ENCODE peak calls at places on chromosomes 7 and 10, in nine cellular contexts. L is neural progenitor cell; Y is BJ; R is CD8-positive, alpha-beta T cell; B is HFF-Myc; Z is GM23338; D is astrocyte of the cerebellum; C is AG04450; V is adrenal gland. T is an unnamed sample.
A peak's percentile ranks its signal among the peaks of the same experiment; 100 is the strongest.

GRCh38 chr10:80454526-80455460 is 683 bp downstream of the TSPAN14 start:
- DNase-seq in R (no peak), Y (no peak), Z (peak; percentile 59), C (no peak), B (no peak), V (peak; percentile 46), L (peak; percentile 56), D (no peak), T (peak; percentile 62)

GRCh38 chr10:23493711-23494110 is 54.8 kb downstream of the OTUD1 start:
- DNase-seq in C (no peak), D (no peak), R (no peak), Y (no peak), V (no peak), Z (no peak), L (no peak), B (no peak), T (no peak)

GRCh38 chr10:130491011-130491697 is 355.0 kb downstream of the GLRX3 start:
- DNase-seq in D (no peak), B (no peak), R (no peak), L (no peak), V (no peak), Y (no peak), Z (no peak), C (no peak), T (no peak)

GRCh38 chr10:49484501-49485230 is 54.3 kb downstream of the ERCC6 start:
- DNase-seq in L (no peak), R (no peak), Z (no peak), Y (no peak), D (no peak), B (no peak), V (no peak), C (peak; percentile 13), T (no peak)

GRCh38 chr10:71396084-71396713 is 521 bp upstream of the CDH23 start:
- DNase-seq in V (peak; percentile 26), D (peak; percentile 3), Z (peak; percentile 91), L (peak; percentile 93), C (no peak), Y (no peak), R (no peak), B (no peak), T (peak; percentile 30)

GRCh38 chr10:6053816-6054581 is 8.2 kb downstream of the IL2RA start:
- DNase-seq in D (no peak), V (peak; percentile 34), B (no peak), C (no peak), Y (no peak), Z (no peak), L (no peak), R (no peak), T (no peak)

GRCh38 chr7:23679898-23680416 is at the start of gene FAM221A:
- DNase-seq in B (no peak), C (peak; percentile 47), V (peak; percentile 91), Y (peak; percentile 5), Z (peak; percentile 94), D (peak; percentile 32), L (peak; percentile 93), R (peak; percentile 78), T (peak; percentile 86)

GRCh38 chr7:127189074-127189473 is 63.7 kb downstream of the GRM8 start:
- DNase-seq in D (no peak), R (no peak), V (no peak), B (no peak), Z (no peak), C (no peak), Y (no peak), L (no peak), T (no peak)

GRCh38 chr10:3197354-3198003 is 24.9 kb upstream of the PITRM1 start:
- DNase-seq in Y (peak; percentile 62), R (peak; percentile 51), C (peak; percentile 65), D (peak; percentile 69), V (peak; percentile 86), Z (peak; percentile 86), B (no peak), L (peak; percentile 91), T (peak; percentile 54)

GRCh38 chr10:70671229-70671588 is 1.1 kb upstream of the ADAMTS14 start:
- DNase-seq in L (no peak), V (no peak), D (no peak), Y (no peak), R (no peak), Z (no peak), B (no peak), C (no peak), T (no peak)

GRCh38 chr7:101650579-101651081 is 21.5 kb upstream of the MYL10 start:
- DNase-seq in L (no peak), Y (no peak), V (no peak), D (no peak), R (no peak), B (no peak), Z (no peak), C (no peak), T (no peak)

GRCh38 chr7:15130666-15131541 is 228.4 kb upstream of the DGKB start:
- DNase-seq in B (peak; percentile 6), C (no peak), Z (no peak), D (peak; percentile 26), R (no peak), Y (peak; percentile 13), V (no peak), L (no peak), T (no peak)

GRCh38 chr7:80921130-80921529 is 2.3 kb upstream of the SEMA3C start:
- DNase-seq in R (no peak), D (no peak), L (no peak), V (no peak), B (no peak), Y (no peak), Z (no peak), C (no peak), T (no peak)

GRCh38 chr7:40717242-40717641 is 582.4 kb downstream of the SUGCT start:
- DNase-seq in Z (peak; percentile 76), V (peak; percentile 91), D (no peak), C (peak; percentile 60), B (peak; percentile 93), Y (no peak), R (no peak), L (peak; percentile 56), T (peak; percentile 53)

GRCh38 chr10:878333-878753 is 53.2 kb downstream of the LARP4B start:
- DNase-seq in V (peak; percentile 55), L (no peak), C (peak; percentile 3), D (no peak), R (no peak), Z (no peak), Y (no peak), B (no peak), T (no peak)

GRCh38 chr7:142320883-142321282 is 63.0 kb upstream of the PRSS58 start:
- DNase-seq in L (no peak), V (no peak), C (no peak), R (no peak), Z (no peak), Y (no peak), D (no peak), B (no peak), T (no peak)

GRCh38 chr7:142321391-142321790 is 63.5 kb upstream of the PRSS58 start:
- DNase-seq in D (no peak), B (no peak), C (no peak), Z (no peak), Y (no peak), L (no peak), V (no peak), R (no peak), T (no peak)

GRCh38 chr7:142319970-142320369 is 62.1 kb upstream of the PRSS58 start:
- DNase-seq in C (no peak), R (no peak), L (no peak), Y (no peak), D (no peak), Z (peak; percentile 70), V (no peak), B (no peak), T (no peak)

GRCh38 chr7:142327555-142327954 is 69.7 kb upstream of the PRSS58 start:
- DNase-seq in L (peak; percentile 52), C (no peak), R (no peak), D (no peak), V (no peak), Y (no peak), B (no peak), Z (no peak), T (no peak)

DNA sequence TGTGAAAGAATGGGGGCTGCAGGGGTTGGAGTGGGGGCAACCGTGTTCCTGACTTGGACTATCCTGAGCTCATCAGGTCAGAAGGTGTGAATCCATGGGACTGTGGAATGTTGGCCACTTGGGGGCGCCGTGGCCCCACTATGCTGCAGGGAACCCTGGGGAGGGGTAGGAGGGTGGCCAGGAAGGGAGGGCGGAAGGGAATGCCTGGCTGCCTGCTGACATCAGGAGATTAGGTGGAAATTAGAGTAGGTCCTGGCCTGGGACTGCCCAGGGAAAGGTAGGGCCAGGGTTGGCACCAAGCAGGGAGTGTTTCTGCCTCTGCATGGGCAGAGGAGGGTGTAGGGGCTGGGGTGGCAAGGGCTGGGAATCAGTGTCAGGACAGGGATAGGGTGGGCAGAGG is 65.8 kb upstream of the PRSS58 start:
- DNase-seq in B (no peak), Z (peak; percentile 92), L (peak; percentile 82), Y (no peak), C (no peak), V (no peak), D (no peak), R (no peak), T (no peak)
- TF ChIP-seq CTCF in B (peak; percentile 29), Z (peak; percentile 84), L (peak; percentile 77), Y (no peak), C (peak; percentile 12), V (no peak), D (peak; percentile 41), R (peak; percentile 51), T (peak; percentile 53)

GRCh38 chr7:78768859-78769258 is 684.6 kb downstream of the MAGI2 start:
- DNase-seq in D (no peak), B (no peak), C (no peak), L (peak; percentile 47), Z (peak; percentile 59), V (no peak), R (no peak), Y (no peak), T (no peak)
- H3K4me3 ChIP-seq in D (peak overlapping the region; percentile 35), B (peak overlapping the region; percentile 37), C (peak overlapping the region; percentile 54), L (peak overlapping the region; percentile 53), Z (peak overlapping the region; percentile 77), V (no peak overlapping the region), R (no peak overlapping the region), Y (peak overlapping the region; percentile 43), T (peak overlapping the region; percentile 56)

DNA sequence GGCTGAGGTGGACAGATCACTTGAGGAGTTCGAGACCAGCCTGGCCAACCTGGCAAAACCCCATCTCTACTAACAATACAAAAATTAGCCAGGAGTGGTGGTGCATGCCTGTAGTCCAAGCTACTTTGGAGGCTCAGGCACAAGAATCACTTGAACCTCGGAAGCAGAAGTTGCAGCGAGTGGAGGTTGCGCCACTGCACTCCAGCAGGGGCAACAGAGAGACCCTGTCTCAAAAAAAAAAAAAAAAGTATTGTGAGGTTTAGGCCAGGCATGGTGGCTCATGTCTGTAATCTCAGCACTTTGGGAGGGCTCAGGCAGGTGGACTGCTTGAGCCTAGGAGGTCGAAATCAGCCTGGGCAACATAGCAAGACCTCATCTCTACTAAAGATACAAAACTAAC is 16.0 kb downstream of the TET1 start:
- DNase-seq in B (no peak), Z (peak; percentile 58), D (no peak), C (no peak), Y (no peak), R (no peak), V (no peak), L (peak; percentile 36), T (no peak)
- TF ChIP-seq CTCF in B (no peak), Z (peak; percentile 52), D (no peak), C (no peak), Y (no peak), R (no peak), V (no peak), L (peak; percentile 44), T (no peak)

DNA sequence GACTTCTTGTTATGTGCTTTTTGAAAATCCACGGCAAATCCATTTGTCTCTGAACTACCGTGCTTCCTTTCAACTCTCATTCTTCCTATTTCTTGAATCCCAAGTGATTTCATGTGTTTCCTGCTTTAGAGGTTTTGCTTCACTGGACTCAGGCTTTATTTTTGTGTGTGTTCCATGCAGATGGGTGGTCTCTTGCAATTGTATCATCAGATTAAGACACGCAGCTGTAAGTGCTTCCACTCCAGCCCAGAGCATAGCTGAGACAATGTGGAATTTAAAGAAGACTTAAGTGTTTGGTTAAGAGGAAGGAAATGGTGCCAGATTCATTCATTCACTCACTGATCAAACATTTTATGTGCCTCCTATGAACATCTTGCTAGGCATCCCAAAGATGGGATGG is 46.3 kb upstream of the LRRC17 start:
- DNase-seq in D (no peak), V (no peak), B (no peak), R (no peak), C (no peak), L (no peak), Z (no peak), Y (no peak), T (no peak)
- H3K4me3 ChIP-seq in D (no peak overlapping the region), V (no peak overlapping the region), B (no peak overlapping the region), R (no peak overlapping the region), C (no peak overlapping the region), L (no peak overlapping the region), Z (no peak overlapping the region), Y (no peak overlapping the region), T (no peak overlapping the region)

T was measured in GM06990.